ENCODE peak calls at places on chromosomes 3 and 15, in six cellular contexts. Q, P, I, F, N and B are unnamed samples.

GRCh38 chr3:51549311-51549710 is 10.8 kb downstream of the RAD54L2 start:
- DNase-seq in Q (no peak), P (no peak), I (no peak), F (no peak), N (no peak), B (no peak)

GRCh38 chr3:46442591-46443530 is 21.8 kb downstream of the LTF start:
- DNase-seq in Q (peak), P (peak), I (peak), F (no peak), N (peak), B (no peak)

GRCh38 chr15:85947936-85948335 is 131.7 kb upstream of the AGBL1 start:
- DNase-seq in Q (no peak), P (no peak), I (no peak), F (no peak), N (no peak), B (no peak)

GRCh38 chr15:78993931-78994530 is 49.2 kb upstream of the CTSH start:
- DNase-seq in Q (no peak), P (no peak), I (no peak), F (no peak), N (no peak), B (no peak)

GRCh38 chr3:45547764-45548683 is 46.5 kb upstream of the LIMD1 start:
- DNase-seq in Q (no peak), P (no peak), I (no peak), F (no peak), N (no peak), B (peak)

GRCh38 chr15:62059108-62059817 is 984 bp downstream of the VPS13C start:
- DNase-seq in Q (no peak), P (no peak), I (no peak), F (no peak), N (no peak), B (no peak)

GRCh38 chr3:14806641-14807263 is 12.0 kb upstream of the FGD5 start:
- DNase-seq in Q (no peak), P (no peak), I (no peak), F (peak), N (peak), B (peak)

GRCh38 chr15:80608688-80609087 is 86.4 kb upstream of the ABHD17C start:
- DNase-seq in Q (no peak), P (no peak), I (no peak), F (no peak), N (no peak), B (no peak)

GRCh38 chr3:39435006-39435748 is 28.7 kb downstream of the RPSA start:
- DNase-seq in Q (no peak), P (no peak), I (no peak), F (no peak), N (no peak), B (no peak)